ENCODE peak calls at places on chromosome 19, in six cellular contexts. B is right cardiac atrium, W is pulmonary artery endothelial cell, I is astrocyte of the hippocampus, R is head of caudate nucleus, K is adipocyte. H is an unnamed sample.

GRCh38 chr19:57947419-57948134 is at the start of gene ZNF256:
- DNase-seq in B (peak), W (peak), I (peak), R (peak), K (peak), H (peak)

GRCh38 chr19:35558400-35559280 is 4.8 kb downstream of the ATP4A start:
- DNase-seq in B (no peak), W (no peak), I (no peak), R (no peak), K (no peak), H (no peak)

GRCh38 chr19:20664917-20665781 is 3.8 kb upstream of the ZNF626 start:
- DNase-seq in B (peak), W (no peak), I (peak), R (peak), K (peak), H (no peak)

GRCh38 chr19:17933414-17934129 is 757 bp downstream of the CCDC124 start:
- DNase-seq in B (no peak), W (no peak), I (peak), R (no peak), K (peak), H (no peak)

GRCh38 chr19:49916839-49917733 is 11.9 kb upstream of the ATF5 start:
- DNase-seq in B (no peak), W (no peak), I (no peak), R (peak), K (no peak), H (no peak)

GRCh38 chr19:48873476-48874308 is 1.5 kb downstream of the PPP1R15A start:
- DNase-seq in B (no peak), W (no peak), I (no peak), R (peak), K (peak), H (no peak)

GRCh38 chr19:29263305-29264080 is 50.5 kb upstream of the UQCRFS1 start:
- DNase-seq in B (no peak), W (no peak), I (peak), R (peak), K (peak), H (no peak)

GRCh38 chr19:53991224-53992113 is at the start of gene CACNG6:
- DNase-seq in B (no peak), W (no peak), I (peak), R (no peak), K (peak), H (no peak)

GRCh38 chr19:16657384-16657783 is 2.6 kb downstream of the SMIM7 start:
- DNase-seq in B (no peak), W (no peak), I (no peak), R (no peak), K (no peak), H (no peak)

GRCh38 chr19:28966737-28967401 is 246.1 kb downstream of the UQCRFS1 start:
- DNase-seq in B (no peak), W (no peak), I (no peak), R (no peak), K (no peak), H (no peak)

GRCh38 chr19:5623397-5624153 is 692 bp downstream of the SAFB start:
- DNase-seq in B (peak), W (no peak), I (peak), R (no peak), K (no peak), H (peak)

GRCh38 chr19:56301886-56302620 is 12.6 kb downstream of the ZSCAN5A start:
- DNase-seq in B (no peak), W (no peak), I (no peak), R (no peak), K (no peak), H (no peak)

GRCh38 chr19:38316477-38317067 is 825 bp upstream of the YIF1B start:
- DNase-seq in B (no peak), W (no peak), I (no peak), R (no peak), K (no peak), H (peak)

GRCh38 chr19:29091127-29091526 is 121.8 kb downstream of the UQCRFS1 start:
- DNase-seq in B (no peak), W (no peak), I (no peak), R (no peak), K (no peak), H (no peak)

GRCh38 chr19:1269478-1270167 is 491 bp downstream of the CIRBP start:
- DNase-seq in B (peak), W (no peak), I (peak), R (peak), K (peak), H (peak)

GRCh38 chr19:5356428-5356827 is 15.8 kb upstream of the PTPRS start:
- DNase-seq in B (no peak), W (no peak), I (no peak), R (peak), K (no peak), H (no peak)

GRCh38 chr19:45598267-45599011 is 3.6 kb downstream of the GPR4 start:
- DNase-seq in B (no peak), W (no peak), I (no peak), R (no peak), K (peak), H (no peak)

GRCh38 chr19:55546822-55547614 is 1.7 kb upstream of the SBK3 start:
- DNase-seq in B (peak), W (peak), I (peak), R (peak), K (peak), H (no peak)

GRCh38 chr19:18020212-18021067 is 12.5 kb downstream of the ARRDC2 start:
- DNase-seq in B (peak), W (no peak), I (peak), R (peak), K (peak), H (peak)

GRCh38 chr19:30361107-30361447 is 11.1 kb upstream of the ZNF536 start:
- DNase-seq in B (no peak), W (no peak), I (no peak), R (no peak), K (no peak), H (no peak)

GRCh38 chr19:49585023-49585422 is 3.9 kb downstream of the PRRG2 start:
- DNase-seq in B (no peak), W (no peak), I (no peak), R (peak), K (no peak), H (no peak)

GRCh38 chr19:591099-591958 is 1.6 kb downstream of the HCN2 start:
- DNase-seq in B (no peak), W (no peak), I (peak), R (peak), K (peak), H (no peak)

GRCh38 chr19:17998827-17999150 is 9.2 kb upstream of the ARRDC2 start:
- DNase-seq in B (no peak), W (no peak), I (no peak), R (no peak), K (no peak), H (no peak)

GRCh38 chr19:8213827-8214672 is 4.9 kb downstream of the CERS4 start:
- DNase-seq in B (no peak), W (no peak), I (no peak), R (no peak), K (no peak), H (no peak)

GRCh38 chr19:41811036-41811435 is 14.6 kb downstream of the CEACAM3 start:
- DNase-seq in B (no peak), W (no peak), I (no peak), R (peak), K (no peak), H (no peak)

GRCh38 chr19:45492627-45493470 is 4.0 kb downstream of the RTN2 start:
- DNase-seq in B (peak), W (no peak), I (peak), R (no peak), K (peak), H (no peak)

GRCh38 chr19:48607359-48607755 is 815 bp downstream of the SPACA4 start:
- DNase-seq in B (no peak), W (no peak), I (no peak), R (no peak), K (no peak), H (no peak)

GRCh38 chr19:46298477-46299003 is 1.7 kb downstream of the HIF3A start:
- DNase-seq in B (no peak), W (no peak), I (no peak), R (no peak), K (no peak), H (peak)

GRCh38 chr19:51654783-51655182 is 8.2 kb upstream of the SIGLEC14 start:
- DNase-seq in B (no peak), W (no peak), I (no peak), R (no peak), K (no peak), H (no peak)

GRCh38 chr19:58328999-58329398 is 2.2 kb downstream of the ZSCAN22 start:
- DNase-seq in B (no peak), W (no peak), I (no peak), R (no peak), K (no peak), H (no peak)

GRCh38 chr19:3710265-3710812 is 2.2 kb downstream of the TJP3 start:
- DNase-seq in B (peak), W (no peak), I (peak), R (peak), K (peak), H (peak)

GRCh38 chr19:38657633-38658222 is 10.3 kb downstream of the ACTN4 start:
- DNase-seq in B (no peak), W (no peak), I (peak), R (no peak), K (peak), H (no peak)

GRCh38 chr19:4233282-4233853 is 4.0 kb downstream of the EBI3 start:
- DNase-seq in B (peak), W (no peak), I (peak), R (peak), K (peak), H (no peak)

GRCh38 chr19:55368701-55369563 is 1.3 kb downstream of the IL11 start:
- DNase-seq in B (peak), W (no peak), I (peak), R (no peak), K (peak), H (no peak)

GRCh38 chr19:49639401-49640112 is 386 bp downstream of the RRAS start:
- DNase-seq in B (peak), W (no peak), I (peak), R (no peak), K (peak), H (no peak)

GRCh38 chr19:5867201-5868136 is 2.9 kb downstream of the FUT5 start:
- DNase-seq in B (no peak), W (no peak), I (no peak), R (no peak), K (no peak), H (no peak)

H was measured in putamen.